ENCODE peak calls at places on chromosomes 1 and 21, in five cellular contexts. One of them, this sample, is unnamed.

GRCh38 chr1:230401763-230402294 is 24.3 kb downstream of the PGBD5 start:
- DNase-seq in epithelial cell of esophagus: no peak
- DNase-seq in mammary epithelial cell: no peak
- DNase-seq in sigmoid colon: no peak
- DNase-seq in PC-3: no peak
- DNase-seq in this sample: no peak

GRCh38 chr1:74729741-74730478 is 2.9 kb downstream of the CRYZ start:
- DNase-seq in epithelial cell of esophagus: peak; percentile 45
- DNase-seq in PC-3: peak; percentile 75
- DNase-seq in mammary epithelial cell: peak; percentile 59
- DNase-seq in sigmoid colon: no peak
- DNase-seq in this sample: peak; percentile 26

GRCh38 chr21:29382029-29382654 is 83.4 kb downstream of the BACH1 start:
- DNase-seq in PC-3: peak; percentile 87
- DNase-seq in epithelial cell of esophagus: peak; percentile 81
- DNase-seq in mammary epithelial cell: peak; percentile 65
- DNase-seq in sigmoid colon: no peak
- DNase-seq in this sample: peak; percentile 64

GRCh38 chr1:208203848-208204609 is 40.2 kb downstream of the PLXNA2 start:
- DNase-seq in sigmoid colon: no peak
- DNase-seq in mammary epithelial cell: no peak
- DNase-seq in epithelial cell of esophagus: no peak
- DNase-seq in PC-3: no peak
- DNase-seq in this sample: peak; percentile 70

GRCh38 chr1:31523769-31524168 is 52.5 kb upstream of the TINAGL1 start:
- DNase-seq in epithelial cell of esophagus: peak; percentile 78
- DNase-seq in sigmoid colon: peak; percentile 80
- DNase-seq in mammary epithelial cell: peak; percentile 30
- DNase-seq in PC-3: no peak
- DNase-seq in this sample: no peak

GRCh38 chr1:20660363-20661234 is 570 bp downstream of the DDOST start:
- DNase-seq in PC-3: no peak
- DNase-seq in sigmoid colon: no peak
- DNase-seq in epithelial cell of esophagus: peak; percentile 14
- DNase-seq in mammary epithelial cell: no peak
- DNase-seq in this sample: no peak

GRCh38 chr21:39660191-39660590 is 47.5 kb downstream of the B3GALT5 start:
- DNase-seq in mammary epithelial cell: no peak
- DNase-seq in sigmoid colon: no peak
- DNase-seq in epithelial cell of esophagus: no peak
- DNase-seq in PC-3: peak; percentile 25
- DNase-seq in this sample: peak; percentile 35

GRCh38 chr1:119743776-119744597 is 24.7 kb downstream of the HMGCS2 start:
- DNase-seq in PC-3: peak; percentile 81
- DNase-seq in mammary epithelial cell: peak; percentile 67
- DNase-seq in sigmoid colon: peak; percentile 81
- DNase-seq in epithelial cell of esophagus: peak; percentile 79
- DNase-seq in this sample: peak; percentile 48

GRCh38 chr1:31413405-31414005 is 492 bp downstream of the SERINC2 start:
- DNase-seq in epithelial cell of esophagus: peak; percentile 58
- DNase-seq in PC-3: peak; percentile 74
- DNase-seq in sigmoid colon: peak; percentile 79
- DNase-seq in mammary epithelial cell: peak; percentile 53
- DNase-seq in this sample: no peak

GRCh38 chr21:14526199-14526598 is 19.9 kb downstream of the SAMSN1 start:
- DNase-seq in PC-3: no peak
- DNase-seq in mammary epithelial cell: no peak
- DNase-seq in sigmoid colon: no peak
- DNase-seq in epithelial cell of esophagus: no peak
- DNase-seq in this sample: no peak

GRCh38 chr21:14530574-14530973 is 15.5 kb downstream of the SAMSN1 start:
- DNase-seq in sigmoid colon: no peak
- DNase-seq in epithelial cell of esophagus: no peak
- DNase-seq in mammary epithelial cell: no peak
- DNase-seq in PC-3: no peak
- DNase-seq in this sample: no peak

GRCh38 chr21:14528815-14529214 is 17.3 kb downstream of the SAMSN1 start:
- DNase-seq in mammary epithelial cell: no peak
- DNase-seq in sigmoid colon: no peak
- DNase-seq in PC-3: no peak
- DNase-seq in epithelial cell of esophagus: no peak
- DNase-seq in this sample: no peak

GRCh38 chr21:14527690-14528652 is 18.1 kb downstream of the SAMSN1 start:
- DNase-seq in epithelial cell of esophagus: no peak
- DNase-seq in sigmoid colon: no peak
- DNase-seq in PC-3: no peak
- DNase-seq in mammary epithelial cell: no peak
- DNase-seq in this sample: no peak

DNA sequence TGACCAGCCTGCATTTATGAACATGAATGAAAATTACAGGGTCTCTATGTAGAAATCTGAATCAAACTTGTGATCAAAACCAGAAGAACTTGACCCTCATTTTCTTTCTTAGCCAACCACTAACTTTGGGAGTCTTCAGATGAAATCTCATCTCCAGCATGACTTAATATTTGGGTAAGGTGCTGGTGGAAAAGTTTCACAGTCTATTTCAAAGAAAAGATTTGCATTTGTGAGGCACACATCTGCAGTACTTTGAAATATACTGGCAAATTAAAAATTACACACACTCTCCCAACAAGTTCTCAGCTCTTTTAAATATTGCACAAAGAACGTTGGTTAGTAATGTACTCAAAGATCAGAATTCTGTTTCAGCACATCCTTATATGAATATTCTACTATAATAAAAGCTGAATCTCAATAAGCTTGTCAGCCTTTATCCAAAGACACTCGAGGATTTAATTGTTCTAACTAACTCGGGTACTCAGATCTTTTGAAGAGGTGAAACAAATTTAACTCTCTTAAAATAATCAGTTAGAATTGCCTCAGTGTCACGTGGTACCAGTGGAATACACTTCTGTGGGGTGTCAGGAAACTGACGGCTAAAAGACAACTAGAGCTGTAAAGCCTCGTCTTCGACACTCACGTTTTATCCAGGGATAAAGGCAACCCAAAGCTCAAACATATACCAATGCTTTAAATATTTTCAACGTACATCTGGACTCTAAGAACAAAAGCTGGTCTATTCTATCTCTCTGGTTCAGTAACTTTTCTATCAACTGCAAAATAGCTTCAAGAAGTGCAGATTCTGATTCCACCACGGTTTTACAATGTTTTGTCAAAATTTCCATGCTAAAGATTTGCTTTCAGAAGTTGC is 19.1 kb downstream of the SAMSN1 start:
- DNase-seq in mammary epithelial cell: no peak
- DNase-seq in epithelial cell of esophagus: no peak
- DNase-seq in sigmoid colon: no peak
- DNase-seq in PC-3: no peak
- DNase-seq in this sample: no peak
- H3K4me3 ChIP-seq in mammary epithelial cell: no peak overlapping the region
- H3K4me3 ChIP-seq in epithelial cell of esophagus: no peak overlapping the region
- H3K4me3 ChIP-seq in sigmoid colon: no peak overlapping the region
- H3K4me3 ChIP-seq in PC-3: no peak overlapping the region
- H3K4me3 ChIP-seq in this sample: no peak overlapping the region

GRCh38 chr1:36342426-36343185 is 19.2 kb upstream of the EVA1B start:
- DNase-seq in PC-3: peak; percentile 87
- DNase-seq in epithelial cell of esophagus: peak; percentile 76
- DNase-seq in mammary epithelial cell: peak; percentile 77
- DNase-seq in sigmoid colon: peak; percentile 75
- DNase-seq in this sample: no peak
- TF ChIP-seq CTCF in PC-3: peak; percentile 93
- TF ChIP-seq CTCF in epithelial cell of esophagus: peak; percentile 65
- TF ChIP-seq CTCF in mammary epithelial cell: peak; percentile 77
- TF ChIP-seq CTCF in sigmoid colon: peak; percentile 59
- TF ChIP-seq CTCF in this sample: peak; percentile 71

DNA sequence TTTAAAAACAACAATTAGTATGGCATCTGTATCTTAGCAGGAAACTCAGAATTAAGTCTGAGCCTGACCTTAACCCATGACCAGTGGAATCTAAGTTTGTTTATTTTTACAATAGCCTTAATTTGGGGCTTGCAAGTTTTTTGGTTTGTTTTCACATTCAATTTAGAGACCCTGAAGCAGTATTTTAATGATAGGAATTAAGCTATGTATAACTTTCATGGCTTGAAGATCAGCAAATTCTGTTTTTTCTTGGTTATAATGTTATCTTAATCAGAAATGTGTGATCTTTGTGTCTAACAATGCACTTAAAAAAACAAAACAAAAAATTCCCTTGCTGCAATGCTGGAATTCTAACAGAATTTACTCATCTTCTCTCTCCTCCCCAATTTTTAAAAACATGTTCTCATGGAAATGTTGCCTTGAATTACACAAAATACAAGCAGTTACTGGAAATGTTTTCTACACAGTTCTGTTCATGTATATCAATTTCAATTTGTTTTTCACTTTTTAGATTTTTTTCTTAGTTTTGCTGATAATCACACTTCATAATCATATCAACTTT is 113.1 kb downstream of the OLFML2B start:
- DNase-seq in PC-3: no peak
- DNase-seq in epithelial cell of esophagus: no peak
- DNase-seq in mammary epithelial cell: no peak
- DNase-seq in sigmoid colon: no peak
- DNase-seq in this sample: no peak
- H3K4me3 ChIP-seq in PC-3: no peak overlapping the region
- H3K4me3 ChIP-seq in epithelial cell of esophagus: no peak overlapping the region
- H3K4me3 ChIP-seq in mammary epithelial cell: no peak overlapping the region
- H3K4me3 ChIP-seq in sigmoid colon: no peak overlapping the region
- H3K4me3 ChIP-seq in this sample: no peak overlapping the region

GRCh38 chr1:15120251-15120945 is 33.1 kb upstream of the TMEM51 start:
- DNase-seq in mammary epithelial cell: no peak
- DNase-seq in sigmoid colon: no peak
- DNase-seq in PC-3: no peak
- DNase-seq in epithelial cell of esophagus: no peak
- DNase-seq in this sample: no peak
- TF ChIP-seq CTCF in mammary epithelial cell: no peak
- TF ChIP-seq CTCF in sigmoid colon: no peak
- TF ChIP-seq CTCF in PC-3: no peak
- TF ChIP-seq CTCF in epithelial cell of esophagus: no peak
- TF ChIP-seq CTCF in this sample: no peak

GRCh38 chr1:239997160-239997514 is 94.5 kb upstream of the FMN2 start:
- DNase-seq in PC-3: no peak
- DNase-seq in sigmoid colon: no peak
- DNase-seq in mammary epithelial cell: no peak
- DNase-seq in epithelial cell of esophagus: no peak
- DNase-seq in this sample: no peak
- H3K4me3 ChIP-seq in PC-3: no peak overlapping the region
- H3K4me3 ChIP-seq in sigmoid colon: no peak overlapping the region
- H3K4me3 ChIP-seq in mammary epithelial cell: no peak overlapping the region
- H3K4me3 ChIP-seq in epithelial cell of esophagus: no peak overlapping the region
- H3K4me3 ChIP-seq in this sample: peak overlapping the region; percentile 45

DNA sequence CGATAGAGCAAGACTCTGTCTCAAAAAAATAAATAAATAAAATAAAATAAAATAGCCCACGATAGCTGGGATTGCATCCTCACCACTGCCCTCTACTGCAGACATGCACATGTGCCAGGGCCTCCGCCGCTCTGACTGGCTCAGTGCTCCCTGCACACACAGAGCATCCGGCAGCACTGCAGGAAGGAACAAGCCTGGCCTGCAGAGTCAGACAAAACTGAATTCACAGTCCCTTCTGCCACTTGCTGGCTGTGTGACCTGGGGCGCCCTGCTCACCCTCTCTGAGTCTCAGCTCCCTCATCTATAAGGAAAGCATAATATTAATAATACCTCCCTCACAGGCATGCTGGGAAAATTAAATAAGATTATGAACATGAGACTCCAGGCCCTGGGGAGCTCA is 35.4 kb downstream of the CSMD2 start:
- DNase-seq in epithelial cell of esophagus: no peak
- DNase-seq in sigmoid colon: no peak
- DNase-seq in PC-3: no peak
- DNase-seq in mammary epithelial cell: no peak
- DNase-seq in this sample: no peak
- TF ChIP-seq CTCF in epithelial cell of esophagus: no peak
- TF ChIP-seq CTCF in sigmoid colon: no peak
- TF ChIP-seq CTCF in PC-3: no peak
- TF ChIP-seq CTCF in mammary epithelial cell: no peak
- TF ChIP-seq CTCF in this sample: no peak